ENCODE peak calls at places on chromosome 16, in four cellular contexts. One of them, this sample, is unnamed.

GRCh38 chr16:80947708-80948615 is 58.7 kb downstream of the CMC2 start:
- DNase-seq in foreskin fibroblast: no peak
- DNase-seq in AG04449: no peak
- DNase-seq in upper lobe of right lung: no peak
- DNase-seq in this sample: no peak

GRCh38 chr16:73126453-73126853 is 78.5 kb upstream of the ZFHX3 start:
- DNase-seq in foreskin fibroblast: peak
- DNase-seq in AG04449: peak
- DNase-seq in upper lobe of right lung: no peak
- DNase-seq in this sample: no peak

GRCh38 chr16:20107086-20107485 is 33.4 kb upstream of the GPR139 start:
- DNase-seq in foreskin fibroblast: no peak
- DNase-seq in AG04449: no peak
- DNase-seq in upper lobe of right lung: no peak
- DNase-seq in this sample: no peak

GRCh38 chr16:85225291-85225690 is 113.0 kb upstream of the CIBAR2 start:
- DNase-seq in foreskin fibroblast: no peak
- DNase-seq in AG04449: no peak
- DNase-seq in upper lobe of right lung: no peak
- DNase-seq in this sample: no peak

GRCh38 chr16:27111486-27111885 is 44.8 kb downstream of the C16orf82 start:
- DNase-seq in foreskin fibroblast: no peak
- DNase-seq in AG04449: no peak
- DNase-seq in upper lobe of right lung: no peak
- DNase-seq in this sample: no peak

GRCh38 chr16:12612598-12613101 is 191.0 kb downstream of the CPPED1 start:
- DNase-seq in foreskin fibroblast: no peak
- DNase-seq in AG04449: no peak
- DNase-seq in upper lobe of right lung: no peak
- DNase-seq in this sample: no peak

GRCh38 chr16:78464833-78465232 is 365.4 kb downstream of the WWOX start:
- DNase-seq in foreskin fibroblast: no peak
- DNase-seq in AG04449: no peak
- DNase-seq in upper lobe of right lung: no peak
- DNase-seq in this sample: no peak

GRCh38 chr16:53744449-53744848 is 40.5 kb downstream of the FTO start:
- DNase-seq in foreskin fibroblast: no peak
- DNase-seq in AG04449: no peak
- DNase-seq in upper lobe of right lung: no peak
- DNase-seq in this sample: no peak

GRCh38 chr16:50202926-50203624 is 50.0 kb downstream of the TENT4B start:
- DNase-seq in foreskin fibroblast: peak
- DNase-seq in AG04449: peak
- DNase-seq in upper lobe of right lung: no peak
- DNase-seq in this sample: no peak

DNA sequence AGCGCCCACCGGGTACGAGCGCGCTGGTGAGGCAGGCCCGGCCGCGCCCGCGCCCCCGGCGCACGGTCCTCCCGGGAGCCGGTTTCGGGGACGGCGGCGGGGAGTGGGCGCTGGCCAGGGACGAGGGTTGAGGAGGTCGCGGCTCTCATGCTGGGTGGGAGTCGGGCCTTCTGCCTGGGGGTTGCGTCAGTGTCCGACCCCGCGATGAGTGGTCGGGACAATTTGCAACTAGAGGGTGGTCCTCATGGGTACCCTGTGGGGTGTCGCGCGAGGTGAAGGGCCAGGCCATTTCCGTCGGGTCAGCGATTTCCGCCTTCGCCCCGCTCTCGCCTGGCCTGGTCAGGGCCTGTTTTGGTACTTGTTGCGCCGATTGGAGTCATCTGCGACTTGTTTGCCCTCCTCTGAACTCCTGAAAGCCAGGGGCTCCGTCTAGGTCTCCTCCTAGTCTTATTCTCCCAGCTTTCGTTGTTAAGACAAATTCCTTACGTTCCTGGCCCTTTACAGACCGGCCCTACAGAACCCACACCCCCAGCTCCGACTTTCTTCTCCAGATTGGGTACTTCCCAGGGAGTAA is 14.9 kb downstream of the NAA60 start:
- DNase-seq in foreskin fibroblast: no peak
- DNase-seq in AG04449: no peak
- DNase-seq in upper lobe of right lung: peak
- DNase-seq in this sample: no peak
- TF ChIP-seq CTCF in foreskin fibroblast: no peak
- TF ChIP-seq CTCF in AG04449: no peak
- TF ChIP-seq CTCF in upper lobe of right lung: no peak
- TF ChIP-seq CTCF in this sample: no peak

DNA sequence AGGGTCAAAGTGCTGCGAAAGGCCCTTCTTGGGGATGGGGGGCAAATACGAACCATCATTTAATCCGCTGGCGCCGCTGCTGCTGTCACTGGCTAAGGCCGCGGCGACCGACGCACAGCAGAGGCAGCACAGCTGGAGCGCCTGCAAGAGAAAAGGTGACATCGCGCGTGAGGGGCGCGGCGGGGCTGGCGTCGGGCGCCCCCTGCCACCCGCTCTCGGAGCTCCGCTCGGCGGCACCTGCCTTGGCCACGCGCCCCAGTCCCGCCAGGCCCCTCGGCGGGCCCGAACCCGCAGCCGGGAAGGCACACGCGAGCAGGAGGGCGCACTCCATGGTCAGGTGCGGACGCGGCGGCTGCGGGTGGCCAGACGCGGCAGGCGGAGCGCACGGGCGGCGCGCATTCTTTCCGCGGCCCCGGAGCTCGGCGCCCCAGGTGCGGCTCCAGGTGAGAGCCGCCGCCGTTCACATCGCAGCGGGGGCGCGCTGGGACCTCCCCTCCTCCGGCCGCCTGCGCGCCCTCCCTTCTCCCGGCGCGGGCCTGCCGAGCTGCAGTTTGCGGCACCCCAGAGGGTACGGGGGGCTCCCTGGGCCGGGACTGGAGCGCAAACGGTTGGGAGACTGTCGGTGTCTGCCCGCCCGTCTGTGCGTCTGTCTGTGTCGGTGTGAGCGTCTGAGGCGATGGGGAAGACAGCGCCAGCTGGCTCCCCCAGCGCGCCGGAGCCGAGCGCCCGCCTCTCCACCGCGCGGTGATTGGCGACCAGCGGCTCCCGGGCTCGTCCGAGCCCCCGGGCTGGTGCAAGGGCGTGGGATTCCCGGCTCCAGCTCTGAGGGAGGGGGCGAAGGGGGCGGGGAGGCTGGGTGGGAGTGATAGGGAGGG is at the start of gene ADAMTS18:
- DNase-seq in foreskin fibroblast: no peak
- DNase-seq in AG04449: no peak
- DNase-seq in upper lobe of right lung: no peak
- DNase-seq in this sample: no peak
- TF ChIP-seq CTCF in foreskin fibroblast: no peak
- TF ChIP-seq CTCF in AG04449: no peak
- TF ChIP-seq CTCF in upper lobe of right lung: no peak
- TF ChIP-seq CTCF in this sample: no peak

DNA sequence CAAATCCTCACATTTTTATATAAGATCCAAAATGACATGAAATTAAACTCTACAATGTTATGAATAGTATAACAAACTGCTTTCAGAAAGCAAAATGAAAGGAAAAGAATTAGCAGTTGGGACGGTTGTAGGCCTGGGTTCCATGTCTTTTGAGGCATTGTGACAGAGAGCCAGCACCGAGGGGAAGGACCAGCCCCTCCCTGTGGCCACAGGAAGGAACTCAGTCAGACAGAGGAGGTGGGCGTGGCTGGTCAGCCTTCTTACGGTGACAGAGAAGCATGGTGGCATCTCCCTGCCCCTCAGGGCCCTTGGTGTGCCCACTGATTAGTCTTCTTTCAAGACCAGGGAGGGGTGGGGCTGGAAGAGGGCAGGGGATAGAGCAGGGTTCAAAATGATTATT is 5.7 kb downstream of the ZNF319 start:
- DNase-seq in foreskin fibroblast: no peak
- DNase-seq in AG04449: no peak
- DNase-seq in upper lobe of right lung: peak
- DNase-seq in this sample: peak
- TF ChIP-seq CTCF in foreskin fibroblast: peak
- TF ChIP-seq CTCF in AG04449: peak
- TF ChIP-seq CTCF in upper lobe of right lung: peak
- TF ChIP-seq CTCF in this sample: peak

GRCh38 chr16:89261691-89262563 is 44.4 kb downstream of the ZNF778 start:
- DNase-seq in foreskin fibroblast: no peak
- DNase-seq in AG04449: no peak
- DNase-seq in upper lobe of right lung: no peak
- DNase-seq in this sample: no peak

GRCh38 chr16:89257757-89258465 is 40.4 kb downstream of the ZNF778 start:
- DNase-seq in foreskin fibroblast: no peak
- DNase-seq in AG04449: no peak
- DNase-seq in upper lobe of right lung: no peak
- DNase-seq in this sample: no peak

GRCh38 chr16:89253548-89254287 is 36.2 kb downstream of the ZNF778 start:
- DNase-seq in foreskin fibroblast: no peak
- DNase-seq in AG04449: no peak
- DNase-seq in upper lobe of right lung: no peak
- DNase-seq in this sample: no peak

GRCh38 chr16:89256651-89257254 is 39.2 kb downstream of the ZNF778 start:
- DNase-seq in foreskin fibroblast: peak
- DNase-seq in AG04449: no peak
- DNase-seq in upper lobe of right lung: no peak
- DNase-seq in this sample: no peak

DNA sequence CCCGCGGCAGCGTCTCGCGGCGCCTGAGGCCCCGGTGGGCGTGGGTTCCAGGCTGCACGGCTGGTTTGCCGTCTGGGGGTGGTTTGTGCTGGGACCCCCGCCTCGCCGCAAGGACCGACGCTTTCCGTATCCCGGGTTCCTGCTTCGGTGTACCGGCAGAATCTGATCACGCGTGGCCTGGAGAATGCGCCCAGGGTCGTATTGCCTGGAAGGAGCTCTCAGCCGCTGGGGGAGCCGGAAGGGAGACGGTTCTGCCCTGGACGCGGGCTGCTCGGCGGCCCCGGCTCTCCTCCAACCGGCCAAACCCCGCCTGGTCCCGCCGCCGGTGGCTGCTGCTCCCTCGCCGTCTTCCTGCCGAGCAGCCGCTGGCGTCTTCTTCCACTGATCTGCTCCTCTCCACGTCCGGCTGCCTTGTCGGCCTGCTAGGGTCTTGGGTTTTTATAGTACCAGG is 39.8 kb downstream of the ZNF778 start:
- DNase-seq in foreskin fibroblast: peak
- DNase-seq in AG04449: no peak
- DNase-seq in upper lobe of right lung: no peak
- DNase-seq in this sample: no peak
- TF ChIP-seq CTCF in foreskin fibroblast: no peak
- TF ChIP-seq CTCF in AG04449: peak
- TF ChIP-seq CTCF in upper lobe of right lung: no peak
- TF ChIP-seq CTCF in this sample: no peak

GRCh38 chr16:9713907-9714306 is 468.3 kb downstream of the GRIN2A start:
- DNase-seq in foreskin fibroblast: no peak
- DNase-seq in AG04449: no peak
- DNase-seq in upper lobe of right lung: no peak
- DNase-seq in this sample: no peak

GRCh38 chr16:9709221-9709620 is 473.0 kb downstream of the GRIN2A start:
- DNase-seq in foreskin fibroblast: no peak
- DNase-seq in AG04449: no peak
- DNase-seq in upper lobe of right lung: no peak
- DNase-seq in this sample: no peak

GRCh38 chr16:9713151-9713550 is 469.1 kb downstream of the GRIN2A start:
- DNase-seq in foreskin fibroblast: no peak
- DNase-seq in AG04449: no peak
- DNase-seq in upper lobe of right lung: no peak
- DNase-seq in this sample: no peak
- TF ChIP-seq CTCF in foreskin fibroblast: no peak
- TF ChIP-seq CTCF in AG04449: no peak
- TF ChIP-seq CTCF in upper lobe of right lung: no peak
- TF ChIP-seq CTCF in this sample: no peak

GRCh38 chr16:68313116-68313515 is 2.3 kb downstream of the PRMT7 start:
- DNase-seq in foreskin fibroblast: peak
- DNase-seq in AG04449: no peak
- DNase-seq in upper lobe of right lung: no peak
- DNase-seq in this sample: no peak

GRCh38 chr16:68306633-68307032 is 4.1 kb downstream of the SLC7A6OS start:
- DNase-seq in foreskin fibroblast: no peak
- DNase-seq in AG04449: no peak
- DNase-seq in upper lobe of right lung: no peak
- DNase-seq in this sample: no peak

GRCh38 chr16:68311316-68311620 is 449 bp downstream of the PRMT7 start:
- DNase-seq in foreskin fibroblast: no peak
- DNase-seq in AG04449: no peak
- DNase-seq in upper lobe of right lung: no peak
- DNase-seq in this sample: no peak

GRCh38 chr16:68309798-68310197 is 948 bp downstream of the SLC7A6OS start:
- DNase-seq in foreskin fibroblast: no peak
- DNase-seq in AG04449: no peak
- DNase-seq in upper lobe of right lung: no peak
- DNase-seq in this sample: no peak

DNA sequence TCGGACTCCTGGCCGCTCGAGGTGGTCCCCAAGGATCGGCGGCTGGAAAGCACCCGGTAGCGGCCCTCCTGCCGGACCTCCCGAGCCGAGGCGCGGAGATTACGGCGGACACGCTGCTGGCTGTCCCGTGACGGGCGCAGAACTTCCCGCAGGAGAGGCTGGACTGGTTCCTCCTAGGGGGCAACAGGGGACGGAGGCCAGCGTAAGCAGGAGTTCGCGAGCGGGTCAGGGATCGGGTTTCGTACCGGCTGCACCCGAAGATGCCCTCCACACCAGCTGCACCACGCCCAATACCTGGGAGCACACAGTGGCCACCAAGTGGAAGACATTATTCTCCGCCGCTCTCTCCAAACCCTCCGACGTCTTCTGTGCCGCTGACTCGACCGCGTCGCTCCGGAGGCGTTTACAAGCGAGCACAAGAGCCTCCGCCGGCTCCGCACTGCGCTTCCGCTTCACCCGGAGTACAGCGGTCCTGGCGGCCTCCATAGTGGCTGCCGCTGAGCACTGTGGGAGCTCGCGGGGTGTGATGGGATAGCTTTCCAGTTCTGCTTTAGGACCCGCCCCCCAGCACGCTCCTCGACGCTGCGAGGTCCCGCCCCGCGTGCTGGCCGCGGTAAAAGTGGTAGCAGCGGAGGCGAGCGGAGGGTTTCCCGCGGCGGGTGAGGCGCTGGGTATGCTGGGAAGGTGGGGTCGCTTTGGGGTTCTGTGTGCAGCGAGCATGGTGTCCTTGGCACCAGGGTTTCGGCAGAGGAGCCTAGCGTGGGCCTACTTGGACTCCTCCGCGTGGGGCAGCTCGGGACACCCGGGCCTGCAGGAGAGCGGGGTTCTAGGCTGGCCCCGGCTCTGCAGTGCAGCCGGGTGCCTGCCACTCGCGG is at the start of the genes PRMT7 and SLC7A6OS:
- DNase-seq in foreskin fibroblast: peak
- DNase-seq in AG04449: no peak
- DNase-seq in upper lobe of right lung: peak
- DNase-seq in this sample: peak
- TF ChIP-seq CTCF in foreskin fibroblast: no peak
- TF ChIP-seq CTCF in AG04449: no peak
- TF ChIP-seq CTCF in upper lobe of right lung: peak
- TF ChIP-seq CTCF in this sample: no peak

DNA sequence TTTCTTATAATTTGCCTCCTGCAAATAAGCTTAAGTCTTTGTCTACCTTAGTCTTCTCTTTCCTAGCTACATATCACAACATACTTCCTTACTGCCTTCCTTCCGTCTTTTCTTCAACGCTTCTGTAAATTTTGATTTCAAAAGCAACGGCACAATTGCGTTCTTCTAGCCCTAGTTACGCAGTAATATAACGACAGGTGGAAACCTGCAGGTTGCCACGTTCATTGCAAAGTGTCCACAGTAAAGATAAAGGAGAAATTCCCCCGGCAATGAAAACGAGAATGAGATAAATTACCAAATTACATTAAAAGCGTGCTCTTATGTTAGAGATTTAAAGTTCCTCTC is 522 bp upstream of the PSMD7 start:
- DNase-seq in foreskin fibroblast: no peak
- DNase-seq in AG04449: no peak
- DNase-seq in upper lobe of right lung: no peak
- DNase-seq in this sample: no peak
- TF ChIP-seq CTCF in foreskin fibroblast: no peak
- TF ChIP-seq CTCF in AG04449: no peak
- TF ChIP-seq CTCF in upper lobe of right lung: no peak
- TF ChIP-seq CTCF in this sample: no peak

This sample was measured in D721Med.